ENCODE peak calls at places on chromosomes 5 and 9, in seven cellular contexts. One of them, this sample, is unnamed.

GRCh38 chr9:76394896-76395244 is 644 bp upstream of the RFK start:
- DNase-seq in ELF-1: peak; percentile 87
- DNase-seq in AG10803: no peak
- DNase-seq in naive thymus-derived CD4-positive, alpha-beta T cell: no peak
- DNase-seq in SK-N-SH: peak; percentile 70
- DNase-seq in esophagus squamous epithelium: no peak
- DNase-seq in HEK293T: peak; percentile 45
- DNase-seq in this sample: peak; percentile 83

GRCh38 chr5:102879741-102880140 is 124.6 kb downstream of the PAM start:
- DNase-seq in SK-N-SH: no peak
- DNase-seq in HEK293T: no peak
- DNase-seq in ELF-1: no peak
- DNase-seq in naive thymus-derived CD4-positive, alpha-beta T cell: no peak
- DNase-seq in esophagus squamous epithelium: no peak
- DNase-seq in AG10803: no peak
- DNase-seq in this sample: no peak

GRCh38 chr5:74192606-74193299 is 447.8 kb downstream of the ENC1 start:
- DNase-seq in ELF-1: no peak
- DNase-seq in HEK293T: no peak
- DNase-seq in naive thymus-derived CD4-positive, alpha-beta T cell: no peak
- DNase-seq in SK-N-SH: no peak
- DNase-seq in esophagus squamous epithelium: no peak
- DNase-seq in AG10803: peak; percentile 58
- DNase-seq in this sample: no peak

GRCh38 chr5:133373121-133373870 is 239.0 kb downstream of the FSTL4 start:
- DNase-seq in naive thymus-derived CD4-positive, alpha-beta T cell: no peak
- DNase-seq in ELF-1: no peak
- DNase-seq in SK-N-SH: no peak
- DNase-seq in HEK293T: no peak
- DNase-seq in esophagus squamous epithelium: no peak
- DNase-seq in AG10803: peak; percentile 4
- DNase-seq in this sample: peak; percentile 19

GRCh38 chr9:137598943-137599342 is 6.5 kb upstream of the ARRDC1 start:
- DNase-seq in SK-N-SH: no peak
- DNase-seq in esophagus squamous epithelium: no peak
- DNase-seq in HEK293T: no peak
- DNase-seq in naive thymus-derived CD4-positive, alpha-beta T cell: no peak
- DNase-seq in AG10803: no peak
- DNase-seq in ELF-1: no peak
- DNase-seq in this sample: no peak

GRCh38 chr9:38339087-38339486 is 53.4 kb upstream of the ALDH1B1 start:
- DNase-seq in AG10803: peak; percentile 91
- DNase-seq in esophagus squamous epithelium: no peak
- DNase-seq in naive thymus-derived CD4-positive, alpha-beta T cell: no peak
- DNase-seq in HEK293T: no peak
- DNase-seq in ELF-1: no peak
- DNase-seq in SK-N-SH: no peak
- DNase-seq in this sample: no peak

GRCh38 chr5:154464435-154464834 is 13.6 kb downstream of the HAND1 start:
- DNase-seq in ELF-1: no peak
- DNase-seq in HEK293T: no peak
- DNase-seq in SK-N-SH: no peak
- DNase-seq in AG10803: no peak
- DNase-seq in naive thymus-derived CD4-positive, alpha-beta T cell: no peak
- DNase-seq in esophagus squamous epithelium: no peak
- DNase-seq in this sample: no peak

GRCh38 chr5:124395287-124395686 is 351.2 kb downstream of the ZNF608 start:
- DNase-seq in ELF-1: peak; percentile 53
- DNase-seq in SK-N-SH: peak; percentile 45
- DNase-seq in AG10803: no peak
- DNase-seq in esophagus squamous epithelium: no peak
- DNase-seq in naive thymus-derived CD4-positive, alpha-beta T cell: no peak
- DNase-seq in HEK293T: no peak
- DNase-seq in this sample: no peak

GRCh38 chr9:77488439-77489126 is 159.5 kb downstream of the GNA14 start:
- DNase-seq in esophagus squamous epithelium: no peak
- DNase-seq in HEK293T: peak; percentile 23
- DNase-seq in AG10803: peak; percentile 37
- DNase-seq in ELF-1: peak; percentile 27
- DNase-seq in naive thymus-derived CD4-positive, alpha-beta T cell: no peak
- DNase-seq in SK-N-SH: peak; percentile 21
- DNase-seq in this sample: no peak

GRCh38 chr9:69379250-69379982 is 54.4 kb downstream of the ENTREP1 start:
- DNase-seq in ELF-1: peak; percentile 63
- DNase-seq in esophagus squamous epithelium: no peak
- DNase-seq in naive thymus-derived CD4-positive, alpha-beta T cell: no peak
- DNase-seq in HEK293T: no peak
- DNase-seq in SK-N-SH: no peak
- DNase-seq in AG10803: peak; percentile 57
- DNase-seq in this sample: no peak

GRCh38 chr5:124841829-124842712 is 95.6 kb upstream of the ZNF608 start:
- DNase-seq in HEK293T: no peak
- DNase-seq in AG10803: no peak
- DNase-seq in ELF-1: no peak
- DNase-seq in naive thymus-derived CD4-positive, alpha-beta T cell: no peak
- DNase-seq in SK-N-SH: no peak
- DNase-seq in esophagus squamous epithelium: no peak
- DNase-seq in this sample: no peak

GRCh38 chr5:172706796-172707195 is 64.2 kb downstream of the DUSP1 start:
- DNase-seq in naive thymus-derived CD4-positive, alpha-beta T cell: no peak
- DNase-seq in SK-N-SH: no peak
- DNase-seq in HEK293T: no peak
- DNase-seq in ELF-1: no peak
- DNase-seq in AG10803: no peak
- DNase-seq in esophagus squamous epithelium: no peak
- DNase-seq in this sample: no peak

GRCh38 chr5:170333161-170333909 is 35.8 kb upstream of the LCP2 start:
- DNase-seq in naive thymus-derived CD4-positive, alpha-beta T cell: peak; percentile 49
- DNase-seq in AG10803: no peak
- DNase-seq in ELF-1: peak; percentile 80
- DNase-seq in SK-N-SH: no peak
- DNase-seq in esophagus squamous epithelium: no peak
- DNase-seq in HEK293T: peak; percentile 54
- DNase-seq in this sample: peak; percentile 37

GRCh38 chr5:83583859-83584258 is 112.3 kb downstream of the VCAN start:
- DNase-seq in naive thymus-derived CD4-positive, alpha-beta T cell: no peak
- DNase-seq in SK-N-SH: no peak
- DNase-seq in ELF-1: no peak
- DNase-seq in AG10803: peak; percentile 48
- DNase-seq in esophagus squamous epithelium: no peak
- DNase-seq in HEK293T: no peak
- DNase-seq in this sample: no peak

GRCh38 chr9:130426883-130427282 is 17.9 kb upstream of the ASS1 start:
- DNase-seq in AG10803: peak; percentile 68
- DNase-seq in HEK293T: no peak
- DNase-seq in ELF-1: no peak
- DNase-seq in esophagus squamous epithelium: no peak
- DNase-seq in SK-N-SH: no peak
- DNase-seq in naive thymus-derived CD4-positive, alpha-beta T cell: no peak
- DNase-seq in this sample: no peak

GRCh38 chr9:137064027-137064879 is 6.1 kb downstream of the SAPCD2 start:
- DNase-seq in SK-N-SH: peak; percentile 89
- DNase-seq in ELF-1: peak; percentile 78
- DNase-seq in esophagus squamous epithelium: no peak
- DNase-seq in AG10803: peak; percentile 40
- DNase-seq in naive thymus-derived CD4-positive, alpha-beta T cell: no peak
- DNase-seq in HEK293T: peak; percentile 82
- DNase-seq in this sample: no peak

GRCh38 chr9:77946969-77947368 is 84.6 kb downstream of the GNAQ start:
- DNase-seq in AG10803: no peak
- DNase-seq in esophagus squamous epithelium: no peak
- DNase-seq in SK-N-SH: no peak
- DNase-seq in HEK293T: no peak
- DNase-seq in ELF-1: no peak
- DNase-seq in naive thymus-derived CD4-positive, alpha-beta T cell: no peak
- DNase-seq in this sample: no peak

GRCh38 chr9:110875275-110875674 is 163.0 kb downstream of the LPAR1 start:
- DNase-seq in AG10803: no peak
- DNase-seq in ELF-1: peak; percentile 27
- DNase-seq in SK-N-SH: no peak
- DNase-seq in esophagus squamous epithelium: no peak
- DNase-seq in HEK293T: no peak
- DNase-seq in naive thymus-derived CD4-positive, alpha-beta T cell: no peak
- DNase-seq in this sample: no peak

GRCh38 chr9:96052703-96053102 is 177.2 kb downstream of the ERCC6L2 start:
- DNase-seq in AG10803: no peak
- DNase-seq in ELF-1: no peak
- DNase-seq in HEK293T: no peak
- DNase-seq in esophagus squamous epithelium: no peak
- DNase-seq in SK-N-SH: no peak
- DNase-seq in naive thymus-derived CD4-positive, alpha-beta T cell: no peak
- DNase-seq in this sample: no peak

This sample was measured in ascending aorta.